ENCODE peak calls at places on chromosomes 7 and 10, in six cellular contexts. U is A549, V is endothelial cell of umbilical vein, N is K562, D is HepG2, R is GM12878. B is an unnamed sample.

GRCh38 chr10:63515002-63515763 is 6.0 kb upstream of the REEP3 start:
- DNase-seq in D (no peak), N (peak; percentile 37), R (no peak), U (peak; percentile 53), V (peak; percentile 49), B (peak; percentile 66)

GRCh38 chr7:11760372-11760771 is 71.6 kb downstream of the THSD7A start:
- DNase-seq in N (no peak), V (no peak), R (no peak), D (no peak), U (peak; percentile 64), B (peak; percentile 54)

GRCh38 chr10:98258683-98259454 is 9.1 kb downstream of the LOXL4 start:
- DNase-seq in N (no peak), R (no peak), V (no peak), D (no peak), U (no peak), B (no peak)

GRCh38 chr7:20785211-20786048 is 1.3 kb downstream of the SP8 start:
- DNase-seq in D (no peak), U (no peak), R (no peak), V (no peak), N (no peak), B (no peak)

GRCh38 chr7:133688483-133689239 is 435.8 kb downstream of the EXOC4 start:
- DNase-seq in V (no peak), R (no peak), U (no peak), N (no peak), D (no peak), B (peak; percentile 71)

GRCh38 chr10:33187427-33187999 is 147.0 kb downstream of the NRP1 start:
- DNase-seq in R (no peak), D (no peak), U (no peak), V (no peak), N (no peak), B (no peak)

GRCh38 chr7:23230586-23231195 is 15.9 kb upstream of the GPNMB start:
- DNase-seq in U (no peak), R (no peak), D (no peak), N (no peak), V (no peak), B (no peak)

GRCh38 chr7:20642171-20642570 is 26.7 kb downstream of the ABCB5 start:
- DNase-seq in U (no peak), R (no peak), D (no peak), N (no peak), V (peak; percentile 73), B (no peak)

GRCh38 chr7:5214236-5214635 is 24.2 kb downstream of the WIPI2 start:
- DNase-seq in D (no peak), U (no peak), R (no peak), N (no peak), V (no peak), B (no peak)

GRCh38 chr7:102445674-102446071 is 12.3 kb downstream of the ORAI2 start:
- DNase-seq in V (no peak), D (no peak), R (no peak), N (no peak), U (no peak), B (no peak)

GRCh38 chr10:120810298-120810697 is 40.9 kb upstream of the WDR11 start:
- DNase-seq in D (no peak), V (peak; percentile 31), R (no peak), U (no peak), N (no peak), B (no peak)

GRCh38 chr7:51067757-51068156 is 248.9 kb downstream of the COBL start:
- DNase-seq in N (peak; percentile 63), U (peak; percentile 66), V (peak; percentile 89), R (no peak), D (peak; percentile 53), B (peak; percentile 70)

GRCh38 chr7:77328669-77329068 is 87.5 kb downstream of the GSAP start:
- DNase-seq in D (no peak), U (no peak), V (peak; percentile 58), R (no peak), N (no peak), B (peak; percentile 47)

DNA sequence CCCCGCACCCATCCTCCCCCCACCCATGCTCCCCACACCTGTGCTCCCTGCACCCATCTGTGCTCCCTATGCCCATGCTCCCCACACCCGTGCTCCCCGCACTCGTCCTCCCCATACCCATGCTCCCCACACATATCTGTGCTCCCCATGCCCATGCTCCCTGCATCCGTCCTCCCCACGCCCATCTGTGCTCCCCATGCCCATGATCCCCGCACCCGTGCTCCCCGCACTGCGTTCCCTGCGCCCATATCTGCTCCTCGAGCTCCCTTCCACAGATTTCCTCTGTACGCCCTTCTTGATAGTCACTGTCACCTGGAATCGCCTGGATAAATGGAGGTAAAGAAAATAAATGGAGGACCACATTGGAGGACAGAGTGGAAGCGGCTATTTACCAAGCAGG is 9.9 kb downstream of the DIP2C start:
- DNase-seq in N (no peak), V (no peak), D (no peak), U (no peak), R (no peak), B (no peak)
- H3K4me3 ChIP-seq in N (no peak overlapping the region), V (no peak overlapping the region), D (no peak overlapping the region), U (no peak overlapping the region), R (no peak overlapping the region), B (no peak overlapping the region)

GRCh38 chr7:47535704-47536628 is 45.9 kb downstream of the TNS3 start:
- DNase-seq in N (no peak), U (no peak), R (no peak), D (peak; percentile 52), V (no peak), B (no peak)
- TF ChIP-seq POLR2A in N (no peak), U (no peak), R (no peak), D (no peak), V (no peak), B (no peak)

DNA sequence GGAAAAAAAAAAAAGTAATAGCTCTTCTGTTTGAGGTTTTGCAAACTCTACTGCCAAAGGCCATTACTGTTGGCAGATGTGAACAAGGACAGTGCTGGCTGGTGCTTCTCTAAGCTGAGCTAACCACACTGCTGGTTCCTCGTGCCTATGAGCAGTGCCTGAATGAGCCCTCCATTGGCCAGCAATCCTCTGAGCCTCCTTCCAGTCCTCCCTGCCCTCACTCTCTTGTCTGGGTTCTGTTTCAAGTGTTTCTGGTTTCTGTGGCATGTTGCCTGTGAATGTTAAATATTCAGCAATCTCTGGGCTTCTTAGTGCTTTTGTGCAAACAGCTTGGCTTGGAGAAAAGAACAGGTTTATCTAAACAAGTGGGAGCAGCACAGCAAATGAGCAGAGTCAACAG is 161.3 kb upstream of the AUTS2 start:
- DNase-seq in U (no peak), N (no peak), V (no peak), D (no peak), R (no peak), B (no peak)
- TF ChIP-seq MYC in U (no peak), N (no peak), V (no peak), D (no peak), R (no peak), B (no peak)

GRCh38 chr10:113029055-113029440 is 79.0 kb downstream of the TCF7L2 start:
- DNase-seq in N (no peak), R (no peak), V (no peak), U (no peak), D (no peak), B (no peak)

GRCh38 chr10:113026679-113027078 is 76.6 kb downstream of the TCF7L2 start:
- DNase-seq in D (no peak), N (no peak), R (no peak), V (peak; percentile 9), U (no peak), B (no peak)

GRCh38 chr10:113027230-113027573 is 77.2 kb downstream of the TCF7L2 start:
- DNase-seq in V (peak; percentile 51), N (no peak), U (no peak), D (no peak), R (no peak), B (peak; percentile 11)

GRCh38 chr10:113027574-113028392 is 77.7 kb downstream of the TCF7L2 start:
- DNase-seq in R (no peak), V (peak; percentile 31), N (no peak), U (no peak), D (peak; percentile 42), B (peak; percentile 20)

DNA sequence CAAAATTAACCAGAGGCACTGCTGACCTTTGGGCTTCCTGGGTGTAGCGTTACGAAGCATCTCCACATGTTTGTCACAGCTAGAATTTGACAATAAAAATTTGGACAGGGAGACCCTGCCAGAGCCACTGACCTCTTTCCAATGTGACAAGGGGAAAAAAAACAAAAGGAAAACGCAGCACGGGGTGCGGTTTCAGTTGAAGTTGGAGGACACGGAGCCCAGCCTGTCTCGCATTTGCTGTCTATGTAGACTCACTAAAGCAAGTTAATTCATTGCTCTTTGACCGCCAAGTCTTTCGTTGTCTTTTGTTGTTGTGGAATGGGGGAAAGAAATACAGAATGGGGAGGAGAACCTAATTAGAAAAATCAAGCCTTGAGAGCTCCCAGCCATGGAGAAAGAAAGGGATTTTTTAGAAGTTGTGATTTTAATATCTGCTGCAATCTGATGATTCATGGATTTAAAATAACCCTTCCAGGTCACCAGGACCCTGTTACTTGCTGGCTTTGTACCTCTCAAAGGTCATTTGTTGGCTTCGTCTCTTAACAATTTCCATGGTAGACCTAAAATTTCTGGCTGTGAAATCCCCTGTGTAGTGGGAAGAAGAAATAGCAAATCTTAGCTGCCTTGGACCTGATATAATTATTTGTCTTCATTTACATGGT is 78.5 kb downstream of the TCF7L2 start:
- DNase-seq in V (no peak), D (no peak), U (no peak), R (no peak), N (no peak), B (no peak)
- H3K4me3 ChIP-seq in V (no peak overlapping the region), D (no peak overlapping the region), U (no peak overlapping the region), R (no peak overlapping the region), N (no peak overlapping the region), B (no peak overlapping the region)

GRCh38 chr10:22006379-22006884 is 2.9 kb upstream of the DNAJC1 start:
- DNase-seq in V (no peak), R (no peak), D (no peak), U (no peak), N (no peak), B (no peak)

GRCh38 chr10:22003111-22003963 is at the start of gene DNAJC1:
- DNase-seq in V (peak; percentile 95), R (peak; percentile 83), U (peak; percentile 96), D (peak; percentile 92), N (peak; percentile 98), B (peak; percentile 92)

GRCh38 chr10:22005763-22006162 is 2.2 kb upstream of the DNAJC1 start:
- DNase-seq in U (no peak), N (no peak), D (no peak), V (no peak), R (no peak), B (no peak)

GRCh38 chr10:22002531-22003110 is 909 bp downstream of the DNAJC1 start:
- DNase-seq in R (no peak), U (peak; percentile 13), V (peak; percentile 41), D (peak; percentile 21), N (peak; percentile 56), B (peak; percentile 44)

GRCh38 chr10:22003964-22004281 is 393 bp upstream of the DNAJC1 start:
- DNase-seq in R (no peak), N (no peak), V (no peak), U (no peak), D (no peak), B (no peak)
- TF ChIP-seq POLR2A in R (no peak), N (no peak), V (no peak), U (no peak), D (no peak), B (no peak)

B was measured in NB4.